ENCODE peak calls at places on chromosomes 4 and X, in seven cellular contexts. One of them, this sample, is unnamed.

GRCh38 chr4:165784672-165785071 is 88.4 kb upstream of the TLL1 start:
- DNase-seq in NCI-H345: no peak
- DNase-seq in foreskin fibroblast: peak
- DNase-seq in posterior cingulate gyrus: no peak
- DNase-seq in stromal cell of bone marrow: no peak
- DNase-seq in suprapubic skin: no peak
- DNase-seq in epithelial cell of esophagus: no peak
- DNase-seq in this sample: no peak

GRCh38 chr4:167622481-167623240 is 388.4 kb upstream of the SPOCK3 start:
- DNase-seq in NCI-H345: peak
- DNase-seq in foreskin fibroblast: peak
- DNase-seq in posterior cingulate gyrus: peak
- DNase-seq in stromal cell of bone marrow: peak
- DNase-seq in suprapubic skin: no peak
- DNase-seq in epithelial cell of esophagus: peak
- DNase-seq in this sample: peak

GRCh38 chrX:131728295-131729145 is 184.6 kb downstream of the OR13H1 start:
- DNase-seq in NCI-H345: no peak
- DNase-seq in foreskin fibroblast: no peak
- DNase-seq in posterior cingulate gyrus: no peak
- DNase-seq in stromal cell of bone marrow: peak
- DNase-seq in suprapubic skin: no peak
- DNase-seq in epithelial cell of esophagus: no peak
- DNase-seq in this sample: peak

GRCh38 chr4:37604464-37604863 is 81.7 kb downstream of the RELL1 start:
- DNase-seq in NCI-H345: no peak
- DNase-seq in foreskin fibroblast: peak
- DNase-seq in posterior cingulate gyrus: no peak
- DNase-seq in stromal cell of bone marrow: no peak
- DNase-seq in suprapubic skin: no peak
- DNase-seq in epithelial cell of esophagus: peak
- DNase-seq in this sample: peak

GRCh38 chr4:173252024-173252935 is 81.9 kb downstream of the HMGB2 start:
- DNase-seq in NCI-H345: peak
- DNase-seq in foreskin fibroblast: peak
- DNase-seq in posterior cingulate gyrus: no peak
- DNase-seq in stromal cell of bone marrow: peak
- DNase-seq in suprapubic skin: no peak
- DNase-seq in epithelial cell of esophagus: peak
- DNase-seq in this sample: peak

GRCh38 chrX:66731398-66731797 is 92.5 kb upstream of the EDA2R start:
- DNase-seq in NCI-H345: no peak
- DNase-seq in foreskin fibroblast: peak
- DNase-seq in posterior cingulate gyrus: no peak
- DNase-seq in stromal cell of bone marrow: peak
- DNase-seq in suprapubic skin: no peak
- DNase-seq in epithelial cell of esophagus: peak
- DNase-seq in this sample: peak

GRCh38 chrX:7215842-7216241 is 67.9 kb upstream of the PUDP start:
- DNase-seq in NCI-H345: no peak
- DNase-seq in foreskin fibroblast: peak
- DNase-seq in posterior cingulate gyrus: no peak
- DNase-seq in stromal cell of bone marrow: peak
- DNase-seq in suprapubic skin: no peak
- DNase-seq in epithelial cell of esophagus: no peak
- DNase-seq in this sample: peak

GRCh38 chr4:24598025-24598424 is 13.7 kb upstream of the DHX15 start:
- DNase-seq in NCI-H345: no peak
- DNase-seq in foreskin fibroblast: no peak
- DNase-seq in posterior cingulate gyrus: no peak
- DNase-seq in stromal cell of bone marrow: no peak
- DNase-seq in suprapubic skin: no peak
- DNase-seq in epithelial cell of esophagus: peak
- DNase-seq in this sample: no peak

GRCh38 chr4:101953949-101954348 is 163.4 kb downstream of the BANK1 start:
- DNase-seq in NCI-H345: no peak
- DNase-seq in foreskin fibroblast: peak
- DNase-seq in posterior cingulate gyrus: no peak
- DNase-seq in stromal cell of bone marrow: no peak
- DNase-seq in suprapubic skin: no peak
- DNase-seq in epithelial cell of esophagus: peak
- DNase-seq in this sample: peak

GRCh38 chrX:19889582-19890342 is 2.4 kb upstream of the SH3KBP1 start:
- DNase-seq in NCI-H345: peak
- DNase-seq in foreskin fibroblast: peak
- DNase-seq in posterior cingulate gyrus: no peak
- DNase-seq in stromal cell of bone marrow: no peak
- DNase-seq in suprapubic skin: no peak
- DNase-seq in epithelial cell of esophagus: peak
- DNase-seq in this sample: peak

GRCh38 chrX:40908857-40909475 is 173.6 kb upstream of the MED14 start:
- DNase-seq in NCI-H345: no peak
- DNase-seq in foreskin fibroblast: peak
- DNase-seq in posterior cingulate gyrus: no peak
- DNase-seq in stromal cell of bone marrow: no peak
- DNase-seq in suprapubic skin: no peak
- DNase-seq in epithelial cell of esophagus: peak
- DNase-seq in this sample: peak

GRCh38 chrX:140157611-140158010 is 192.3 kb upstream of the CXorf66 start:
- DNase-seq in NCI-H345: no peak
- DNase-seq in foreskin fibroblast: peak
- DNase-seq in posterior cingulate gyrus: no peak
- DNase-seq in stromal cell of bone marrow: peak
- DNase-seq in suprapubic skin: no peak
- DNase-seq in epithelial cell of esophagus: peak
- DNase-seq in this sample: no peak

GRCh38 chr4:6198768-6199343 is 1.5 kb downstream of the JAKMIP1 start:
- DNase-seq in NCI-H345: no peak
- DNase-seq in foreskin fibroblast: peak
- DNase-seq in posterior cingulate gyrus: peak
- DNase-seq in stromal cell of bone marrow: no peak
- DNase-seq in suprapubic skin: peak
- DNase-seq in epithelial cell of esophagus: no peak
- DNase-seq in this sample: no peak

GRCh38 chr4:102328045-102328444 is 17.2 kb downstream of the SLC39A8 start:
- DNase-seq in NCI-H345: no peak
- DNase-seq in foreskin fibroblast: no peak
- DNase-seq in posterior cingulate gyrus: no peak
- DNase-seq in stromal cell of bone marrow: no peak
- DNase-seq in suprapubic skin: no peak
- DNase-seq in epithelial cell of esophagus: peak
- DNase-seq in this sample: no peak

GRCh38 chrX:119996069-119996468 is 52.5 kb upstream of the NKAP start:
- DNase-seq in NCI-H345: no peak
- DNase-seq in foreskin fibroblast: no peak
- DNase-seq in posterior cingulate gyrus: no peak
- DNase-seq in stromal cell of bone marrow: no peak
- DNase-seq in suprapubic skin: no peak
- DNase-seq in epithelial cell of esophagus: no peak
- DNase-seq in this sample: no peak

GRCh38 chrX:130282151-130282550 is 13.5 kb upstream of the ZNF280C start:
- DNase-seq in NCI-H345: no peak
- DNase-seq in foreskin fibroblast: no peak
- DNase-seq in posterior cingulate gyrus: no peak
- DNase-seq in stromal cell of bone marrow: no peak
- DNase-seq in suprapubic skin: no peak
- DNase-seq in epithelial cell of esophagus: peak
- DNase-seq in this sample: no peak

GRCh38 chr4:153785830-153786721 is 2.8 kb downstream of the SFRP2 start:
- DNase-seq in NCI-H345: no peak
- DNase-seq in foreskin fibroblast: peak
- DNase-seq in posterior cingulate gyrus: no peak
- DNase-seq in stromal cell of bone marrow: no peak
- DNase-seq in suprapubic skin: no peak
- DNase-seq in epithelial cell of esophagus: peak
- DNase-seq in this sample: no peak

GRCh38 chr4:45876235-45876890 is 247.5 kb downstream of the GABRG1 start:
- DNase-seq in NCI-H345: no peak
- DNase-seq in foreskin fibroblast: no peak
- DNase-seq in posterior cingulate gyrus: no peak
- DNase-seq in stromal cell of bone marrow: no peak
- DNase-seq in suprapubic skin: no peak
- DNase-seq in epithelial cell of esophagus: no peak
- DNase-seq in this sample: no peak

GRCh38 chrX:125651426-125651825 is 331.8 kb downstream of the TEX13C start:
- DNase-seq in NCI-H345: no peak
- DNase-seq in foreskin fibroblast: no peak
- DNase-seq in posterior cingulate gyrus: no peak
- DNase-seq in stromal cell of bone marrow: no peak
- DNase-seq in suprapubic skin: no peak
- DNase-seq in epithelial cell of esophagus: peak
- DNase-seq in this sample: no peak

GRCh38 chrX:136121788-136122187 is 25.5 kb upstream of the FHL1 start:
- DNase-seq in NCI-H345: no peak
- DNase-seq in foreskin fibroblast: no peak
- DNase-seq in posterior cingulate gyrus: no peak
- DNase-seq in stromal cell of bone marrow: peak
- DNase-seq in suprapubic skin: no peak
- DNase-seq in epithelial cell of esophagus: no peak
- DNase-seq in this sample: no peak

GRCh38 chr4:82431026-82431745 is 796 bp downstream of the ENOPH1 start:
- DNase-seq in NCI-H345: peak
- DNase-seq in foreskin fibroblast: peak
- DNase-seq in posterior cingulate gyrus: no peak
- DNase-seq in stromal cell of bone marrow: no peak
- DNase-seq in suprapubic skin: no peak
- DNase-seq in epithelial cell of esophagus: peak
- DNase-seq in this sample: peak

GRCh38 chr4:67907650-67908049 is 23.8 kb upstream of the TMPRSS11D start:
- DNase-seq in NCI-H345: no peak
- DNase-seq in foreskin fibroblast: no peak
- DNase-seq in posterior cingulate gyrus: no peak
- DNase-seq in stromal cell of bone marrow: no peak
- DNase-seq in suprapubic skin: no peak
- DNase-seq in epithelial cell of esophagus: peak
- DNase-seq in this sample: no peak

GRCh38 chrX:42398967-42399631 is 378.9 kb downstream of the PPP1R2C start:
- DNase-seq in NCI-H345: no peak
- DNase-seq in foreskin fibroblast: no peak
- DNase-seq in posterior cingulate gyrus: no peak
- DNase-seq in stromal cell of bone marrow: no peak
- DNase-seq in suprapubic skin: no peak
- DNase-seq in epithelial cell of esophagus: no peak
- DNase-seq in this sample: no peak

GRCh38 chr4:37601527-37601926 is 84.6 kb downstream of the RELL1 start:
- DNase-seq in NCI-H345: no peak
- DNase-seq in foreskin fibroblast: peak
- DNase-seq in posterior cingulate gyrus: no peak
- DNase-seq in stromal cell of bone marrow: peak
- DNase-seq in suprapubic skin: no peak
- DNase-seq in epithelial cell of esophagus: peak
- DNase-seq in this sample: peak